ENCODE peak calls at places on chromosomes 11 and 22, in five cellular contexts. K is cardiac muscle cell, T is sigmoid colon, G is A549, U is suprapubic skin. Q is an unnamed sample.

GRCh38 chr22:24845036-24845918 is 39.3 kb downstream of the SGSM1 start:
- DNase-seq in K (peak; percentile 13), T (peak; percentile 67), G (peak; percentile 20), U (no peak), Q (no peak)

GRCh38 chr22:35202376-35202775 is 54.9 kb upstream of the HMGXB4 start:
- DNase-seq in T (no peak), G (no peak), K (no peak), U (no peak), Q (no peak)

GRCh38 chr11:134511255-134511654 is 99.2 kb upstream of the B3GAT1 start:
- DNase-seq in U (no peak), T (peak; percentile 25), G (no peak), K (no peak), Q (no peak)

GRCh38 chr11:120316880-120317688 is 8.0 kb upstream of the TLCD5 start:
- DNase-seq in G (no peak), K (peak; percentile 80), U (no peak), T (peak; percentile 78), Q (no peak)

GRCh38 chr11:13891911-13892310 is 70.6 kb upstream of the SPON1 start:
- DNase-seq in T (no peak), U (no peak), K (no peak), G (no peak), Q (no peak)

GRCh38 chr22:35674335-35674734 is 26.1 kb downstream of the APOL6 start:
- DNase-seq in U (no peak), K (no peak), G (no peak), T (no peak), Q (no peak)

GRCh38 chr11:6611092-6612007 is 666 bp downstream of the TAF10 start:
- DNase-seq in T (peak; percentile 84), G (no peak), K (peak; percentile 30), U (no peak), Q (peak; percentile 25)

GRCh38 chr11:34594603-34595002 is 26.3 kb upstream of the EHF start:
- DNase-seq in T (no peak), U (no peak), G (no peak), K (no peak), Q (no peak)

GRCh38 chr11:78420255-78420764 is 2.7 kb upstream of the GAB2 start:
- DNase-seq in G (peak; percentile 85), K (peak; percentile 94), T (peak; percentile 86), U (peak; percentile 87), Q (peak; percentile 32)

GRCh38 chr11:119341222-119342022 is 739 bp upstream of the C1QTNF5 start:
- DNase-seq in U (no peak), G (no peak), T (no peak), K (no peak), Q (no peak)

GRCh38 chr11:124276081-124276480 is 19.9 kb downstream of the OR8G5 start:
- DNase-seq in U (no peak), K (peak; percentile 66), T (no peak), G (no peak), Q (no peak)

GRCh38 chr11:108498046-108498815 is at the start of gene POGLUT3:
- DNase-seq in K (peak; percentile 71), G (peak; percentile 29), U (peak; percentile 78), T (peak; percentile 85), Q (peak; percentile 5)

GRCh38 chr22:24188705-24189248 is 7.5 kb downstream of the SUSD2 start:
- DNase-seq in U (no peak), G (no peak), T (peak; percentile 56), K (no peak), Q (no peak)

GRCh38 chr22:46111645-46112306 is 38.5 kb upstream of the PPARA start:
- DNase-seq in T (no peak), G (no peak), K (no peak), U (no peak), Q (no peak)

GRCh38 chr11:1198766-1199688 is 23.8 kb upstream of the MUC5B start:
- DNase-seq in G (no peak), U (peak; percentile 76), T (peak; percentile 58), K (no peak), Q (no peak)

GRCh38 chr22:41682033-41682807 is 6.4 kb downstream of the SNU13 start:
- DNase-seq in G (no peak), K (peak; percentile 93), U (peak; percentile 93), T (peak; percentile 94), Q (peak; percentile 82)

DNA sequence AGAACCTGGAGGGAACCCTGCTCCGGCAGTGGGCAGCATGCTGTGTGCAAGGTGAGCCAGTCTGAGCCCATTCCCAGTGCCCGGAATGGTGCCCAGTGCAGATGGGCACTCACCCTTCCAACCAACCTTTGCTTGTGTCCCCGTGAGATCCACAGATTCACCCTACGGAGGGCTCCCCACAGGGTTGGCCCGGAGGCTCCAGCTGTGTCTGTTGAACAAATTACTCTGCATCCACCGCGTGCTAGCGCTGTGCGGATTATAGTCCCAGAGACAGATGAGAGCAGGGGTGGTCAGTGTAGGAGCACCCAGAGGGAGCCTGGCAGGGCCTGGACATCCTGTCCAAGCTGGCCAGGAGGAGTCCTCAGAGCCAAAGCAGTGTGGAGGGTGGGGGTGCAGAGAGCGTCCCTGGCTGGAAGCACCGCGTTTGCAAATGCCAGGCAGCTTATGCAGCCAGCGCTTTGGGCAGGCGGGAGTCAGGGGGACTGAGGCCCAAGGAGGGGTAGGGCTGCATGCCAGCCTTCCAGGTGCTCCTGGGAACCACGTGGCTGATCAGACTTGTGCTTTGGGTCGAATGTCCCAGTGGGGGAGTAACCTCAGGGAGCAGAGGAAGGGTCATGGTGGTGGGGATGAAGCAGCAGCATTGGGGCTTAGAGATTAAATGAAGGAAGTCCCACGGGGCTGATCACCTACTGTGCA is 80.5 kb downstream of the KCNQ1 start:
- DNase-seq in K (no peak), G (no peak), T (peak; percentile 53), U (peak; percentile 65), Q (no peak)
- H3K27ac ChIP-seq in K (no peak overlapping the region), G (no peak overlapping the region), T (no peak overlapping the region), U (no peak overlapping the region), Q (no peak overlapping the region)

DNA sequence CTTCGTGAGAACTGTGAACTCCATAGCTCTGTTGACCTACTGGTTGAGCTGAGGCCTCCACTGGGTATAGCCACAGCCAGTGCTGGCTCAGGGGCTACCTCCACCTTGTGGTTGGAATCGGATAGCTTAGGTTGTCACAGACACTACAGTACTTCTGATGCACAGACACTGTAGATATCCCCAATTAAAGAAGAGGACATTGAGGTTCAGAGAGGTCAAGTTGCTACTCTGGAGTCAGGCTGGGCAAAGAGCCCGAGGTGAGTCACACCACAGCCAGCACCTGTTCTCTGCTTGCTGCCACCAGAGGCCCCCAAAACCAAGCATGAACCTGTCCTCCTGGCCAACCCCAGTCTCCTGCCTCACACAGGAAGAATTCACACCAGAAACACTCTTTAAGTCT is 5.4 kb downstream of the UFD1 start:
- DNase-seq in T (no peak), U (no peak), K (no peak), G (peak; percentile 6), Q (no peak)
- TF ChIP-seq CTCF in T (no peak), U (no peak), K (no peak), G (no peak), Q (no peak)

DNA sequence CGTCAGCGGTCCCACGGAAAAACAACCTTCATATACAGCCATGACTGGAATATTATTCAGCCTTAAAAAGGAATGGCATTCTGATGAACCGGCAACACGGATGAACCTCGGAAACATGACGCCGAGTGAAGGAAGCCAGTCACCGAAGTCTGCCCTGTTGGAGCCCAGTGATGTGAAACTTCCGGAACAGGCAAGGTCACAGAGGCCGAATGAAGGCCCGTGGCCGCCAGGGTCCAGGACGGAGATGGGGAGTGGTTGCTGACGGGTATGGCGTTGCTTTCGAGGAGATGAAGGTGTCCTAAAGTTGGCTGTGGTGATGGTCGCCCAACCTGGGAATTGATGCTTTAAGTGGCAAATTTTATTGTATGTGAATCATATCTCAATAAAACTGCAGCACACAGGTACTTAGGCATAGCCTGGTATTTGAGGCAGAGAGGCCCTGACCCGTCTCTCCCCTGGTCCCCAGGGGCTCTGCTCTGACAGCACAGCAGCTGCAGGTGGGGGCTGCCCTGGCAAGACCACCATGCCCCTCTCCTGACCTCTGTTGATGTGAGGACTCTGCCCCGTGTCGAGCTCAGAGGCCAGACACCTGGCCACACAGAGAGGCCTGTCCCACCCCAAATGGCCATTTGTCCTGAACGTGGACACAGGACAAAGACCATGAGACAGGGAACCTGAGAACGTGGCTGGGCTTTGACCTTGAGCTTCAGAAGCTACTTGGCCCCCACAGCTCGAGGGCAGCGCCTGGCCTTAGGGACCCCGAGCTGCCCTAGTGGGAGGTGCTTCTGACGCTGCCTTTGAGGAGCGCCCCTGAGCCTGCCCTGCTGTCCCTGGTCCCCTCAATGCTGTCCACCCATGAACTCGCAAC is 1090.8 kb downstream of the BRD1 start:
- DNase-seq in T (no peak), U (no peak), K (no peak), G (no peak), Q (no peak)
- H3K9me3 ChIP-seq in T (no peaks in the 10 kb centered on the region), U (no peaks in the 10 kb centered on the region), K (no peaks in the 10 kb centered on the region), G (no peaks in the 10 kb centered on the region), Q (no peaks in the 10 kb centered on the region)

DNA sequence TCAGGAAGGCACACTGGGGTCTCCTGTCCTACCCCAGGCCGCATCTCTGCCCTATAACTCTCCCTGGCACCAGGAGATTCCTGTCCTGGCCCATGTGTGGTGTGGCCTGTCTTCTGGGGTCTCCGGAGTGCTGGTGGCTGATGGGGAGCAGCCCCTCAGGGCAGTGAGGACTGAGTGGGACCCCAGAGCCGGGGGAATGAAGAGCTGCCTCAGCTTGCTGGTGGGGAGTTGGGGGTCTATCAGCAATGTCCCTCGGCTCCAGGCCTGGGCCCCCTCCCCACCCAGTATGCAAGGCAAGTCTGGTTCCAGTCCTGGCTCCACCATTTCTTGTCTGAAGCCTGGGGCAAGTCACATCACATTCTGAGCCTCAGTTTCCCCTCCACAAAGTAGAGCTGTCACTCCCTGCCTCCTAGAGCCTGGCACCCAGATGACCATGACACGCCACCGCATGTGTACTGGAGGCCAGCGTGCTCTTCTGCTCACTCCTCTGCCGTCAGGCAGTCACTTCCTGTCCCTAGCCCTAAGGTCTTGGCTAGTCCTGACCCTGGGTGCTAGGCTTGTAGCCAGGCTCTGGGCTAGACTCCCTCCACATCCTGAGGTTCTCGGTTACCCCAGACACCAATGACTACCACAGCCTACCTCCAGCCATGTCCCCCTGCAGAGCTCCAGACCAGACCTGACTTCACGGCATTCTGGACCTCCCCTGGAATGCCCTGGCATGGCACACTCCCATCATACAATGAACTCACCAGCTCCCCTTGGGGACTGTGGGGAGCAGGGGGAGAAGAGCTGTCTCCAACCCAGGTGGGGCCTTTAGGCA is 12.8 kb downstream of the ARAP1 start:
- DNase-seq in U (no peak), G (no peak), K (no peak), T (no peak), Q (no peak)
- H3K27ac ChIP-seq in U (peak overlapping the region; percentile 68), G (no peak overlapping the region), K (peak overlapping the region; percentile 94), T (peak overlapping the region; percentile 51), Q (peak overlapping the region; percentile 62)

GRCh38 chr11:64947202-64947814 is 11.6 kb upstream of the GPHA2 start:
- DNase-seq in G (peak; percentile 27), T (no peak), U (no peak), K (peak; percentile 29), Q (no peak)
- TF ChIP-seq CTCF in G (no peak), T (no peak), U (no peak), K (peak; percentile 16), Q (no peak)

DNA sequence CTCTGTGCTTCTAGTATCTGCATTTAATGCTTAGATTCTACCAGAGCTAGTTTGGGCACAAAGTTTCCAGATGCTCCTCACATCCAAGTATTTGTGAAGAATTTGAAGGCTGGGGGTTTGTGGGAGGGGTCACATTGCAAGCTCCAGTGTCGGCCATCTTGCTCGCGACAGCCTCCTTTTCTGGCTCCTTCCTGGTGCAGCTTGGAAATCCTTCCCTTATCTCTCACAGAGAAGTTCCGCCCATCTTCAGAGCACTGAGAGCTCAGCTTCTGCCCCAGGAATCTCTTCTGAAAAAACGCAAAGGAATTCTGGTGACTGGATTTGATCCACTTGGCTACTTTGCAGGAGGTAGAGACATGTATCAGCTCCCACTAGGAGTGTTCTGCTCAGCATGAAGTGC is 497.5 kb downstream of the TBC1D22A start:
- DNase-seq in K (no peak), U (no peak), G (peak; percentile 51), T (no peak), Q (no peak)
- H3K9me3 ChIP-seq in K (no peaks in the 10 kb centered on the region), U (no peaks in the 10 kb centered on the region), G (no peaks in the 10 kb centered on the region), T (no peaks in the 10 kb centered on the region), Q (no peaks in the 10 kb centered on the region)